ENCODE peak calls at places on chromosome 7, in four cellular contexts. One of them, this sample, is unnamed.
A peak's percentile ranks its signal among the peaks of the same experiment; 100 is the strongest.

GRCh38 chr7:17099083-17099973 is 199.1 kb upstream of the AHR start:
- DNase-seq in GM06990: no peak
- DNase-seq in mesenchymal stem cell: peak; percentile 56
- DNase-seq in brain microvascular endothelial cell: no peak
- DNase-seq in this sample: peak; percentile 96

GRCh38 chr7:133730360-133730759 is 396.8 kb upstream of the LRGUK start:
- DNase-seq in brain microvascular endothelial cell: no peak
- DNase-seq in GM06990: no peak
- DNase-seq in mesenchymal stem cell: no peak
- DNase-seq in this sample: no peak

GRCh38 chr7:108073305-108074070 is 56.7 kb downstream of the LAMB4 start:
- DNase-seq in GM06990: no peak
- DNase-seq in brain microvascular endothelial cell: no peak
- DNase-seq in mesenchymal stem cell: peak; percentile 24
- DNase-seq in this sample: no peak

GRCh38 chr7:70036695-70037094 is 438.4 kb downstream of the AUTS2 start:
- DNase-seq in brain microvascular endothelial cell: no peak
- DNase-seq in GM06990: no peak
- DNase-seq in mesenchymal stem cell: no peak
- DNase-seq in this sample: no peak

GRCh38 chr7:155872678-155873369 is 60.6 kb upstream of the SHH start:
- DNase-seq in brain microvascular endothelial cell: no peak
- DNase-seq in mesenchymal stem cell: no peak
- DNase-seq in GM06990: no peak
- DNase-seq in this sample: no peak

GRCh38 chr7:111676167-111676566 is 113.9 kb upstream of the IMMP2L start:
- DNase-seq in mesenchymal stem cell: no peak
- DNase-seq in brain microvascular endothelial cell: no peak
- DNase-seq in GM06990: no peak
- DNase-seq in this sample: no peak

GRCh38 chr7:70618020-70618551 is 513.9 kb upstream of the GALNT17 start:
- DNase-seq in mesenchymal stem cell: no peak
- DNase-seq in GM06990: no peak
- DNase-seq in brain microvascular endothelial cell: no peak
- DNase-seq in this sample: no peak

GRCh38 chr7:148783801-148784527 is 85.3 kb downstream of the CUL1 start:
- DNase-seq in mesenchymal stem cell: no peak
- DNase-seq in brain microvascular endothelial cell: no peak
- DNase-seq in GM06990: no peak
- DNase-seq in this sample: no peak

GRCh38 chr7:111842489-111842888 is 280.2 kb upstream of the IMMP2L start:
- DNase-seq in mesenchymal stem cell: no peak
- DNase-seq in brain microvascular endothelial cell: no peak
- DNase-seq in GM06990: no peak
- DNase-seq in this sample: no peak

GRCh38 chr7:149171894-149172533 is 23.3 kb upstream of the ZNF282 start:
- DNase-seq in mesenchymal stem cell: peak; percentile 37
- DNase-seq in brain microvascular endothelial cell: no peak
- DNase-seq in GM06990: no peak
- DNase-seq in this sample: peak; percentile 87

GRCh38 chr7:47896809-47897423 is 51.4 kb downstream of the PKD1L1 start:
- DNase-seq in brain microvascular endothelial cell: no peak
- DNase-seq in GM06990: no peak
- DNase-seq in mesenchymal stem cell: no peak
- DNase-seq in this sample: no peak

GRCh38 chr7:105307163-105307672 is 81.5 kb downstream of the SRPK2 start:
- DNase-seq in GM06990: no peak
- DNase-seq in brain microvascular endothelial cell: no peak
- DNase-seq in mesenchymal stem cell: no peak
- DNase-seq in this sample: no peak

GRCh38 chr7:47375590-47375989 is 206.3 kb downstream of the TNS3 start:
- DNase-seq in brain microvascular endothelial cell: peak; percentile 28
- DNase-seq in GM06990: no peak
- DNase-seq in mesenchymal stem cell: peak; percentile 37
- DNase-seq in this sample: no peak

GRCh38 chr7:112788778-112789343 is 1.3 kb downstream of the TMEM168 start:
- DNase-seq in brain microvascular endothelial cell: no peak
- DNase-seq in GM06990: no peak
- DNase-seq in mesenchymal stem cell: no peak
- DNase-seq in this sample: no peak

GRCh38 chr7:77415822-77416620 is at the start of gene GSAP:
- DNase-seq in brain microvascular endothelial cell: no peak
- DNase-seq in GM06990: peak; percentile 79
- DNase-seq in mesenchymal stem cell: peak; percentile 43
- DNase-seq in this sample: peak; percentile 64

GRCh38 chr7:69782917-69783684 is 184.8 kb downstream of the AUTS2 start:
- DNase-seq in brain microvascular endothelial cell: no peak
- DNase-seq in mesenchymal stem cell: no peak
- DNase-seq in GM06990: no peak
- DNase-seq in this sample: no peak

GRCh38 chr7:139995034-139995915 is 67.5 kb downstream of the PARP12 start:
- DNase-seq in mesenchymal stem cell: peak; percentile 86
- DNase-seq in GM06990: no peak
- DNase-seq in brain microvascular endothelial cell: no peak
- DNase-seq in this sample: peak; percentile 24

GRCh38 chr7:21767300-21767900 is 178.3 kb downstream of the CDCA7L start:
- DNase-seq in mesenchymal stem cell: peak; percentile 63
- DNase-seq in GM06990: peak; percentile 5
- DNase-seq in brain microvascular endothelial cell: peak; percentile 70
- DNase-seq in this sample: peak; percentile 83

GRCh38 chr7:45126920-45127319 is 15.4 kb upstream of the TBRG4 start:
- DNase-seq in brain microvascular endothelial cell: no peak
- DNase-seq in GM06990: no peak
- DNase-seq in mesenchymal stem cell: no peak
- DNase-seq in this sample: no peak

GRCh38 chr7:87363342-87363741 is 17.9 kb downstream of the CROT start:
- DNase-seq in brain microvascular endothelial cell: no peak
- DNase-seq in GM06990: no peak
- DNase-seq in mesenchymal stem cell: no peak
- DNase-seq in this sample: no peak

GRCh38 chr7:41143074-41143473 is 559.8 kb downstream of the INHBA start:
- DNase-seq in GM06990: no peak
- DNase-seq in brain microvascular endothelial cell: no peak
- DNase-seq in mesenchymal stem cell: no peak
- DNase-seq in this sample: peak; percentile 4

GRCh38 chr7:80386686-80387085 is 125.2 kb downstream of the GNAT3 start:
- DNase-seq in GM06990: no peak
- DNase-seq in brain microvascular endothelial cell: peak; percentile 40
- DNase-seq in mesenchymal stem cell: peak; percentile 48
- DNase-seq in this sample: no peak

GRCh38 chr7:16891338-16891737 is 9.6 kb upstream of the AGR3 start:
- DNase-seq in brain microvascular endothelial cell: peak; percentile 47
- DNase-seq in GM06990: no peak
- DNase-seq in mesenchymal stem cell: peak; percentile 78
- DNase-seq in this sample: peak; percentile 85

GRCh38 chr7:147048864-147049263 is 932.3 kb downstream of the CNTNAP2 start:
- DNase-seq in GM06990: no peak
- DNase-seq in brain microvascular endothelial cell: no peak
- DNase-seq in mesenchymal stem cell: no peak
- DNase-seq in this sample: no peak

GRCh38 chr7:99102361-99102760 is 41.5 kb downstream of the SMURF1 start:
- DNase-seq in brain microvascular endothelial cell: no peak
- DNase-seq in GM06990: no peak
- DNase-seq in mesenchymal stem cell: no peak
- DNase-seq in this sample: peak; percentile 65

GRCh38 chr7:128427289-128427891 is 17.6 kb upstream of the IMPDH1 start:
- DNase-seq in brain microvascular endothelial cell: peak; percentile 42
- DNase-seq in mesenchymal stem cell: peak; percentile 62
- DNase-seq in GM06990: no peak
- DNase-seq in this sample: peak; percentile 78

GRCh38 chr7:140055833-140056232 is 6.9 kb downstream of the PARP12 start:
- DNase-seq in mesenchymal stem cell: no peak
- DNase-seq in GM06990: no peak
- DNase-seq in brain microvascular endothelial cell: no peak
- DNase-seq in this sample: no peak

GRCh38 chr7:128755816-128756476 is 16.8 kb downstream of the CALU start:
- DNase-seq in GM06990: no peak
- DNase-seq in mesenchymal stem cell: peak; percentile 84
- DNase-seq in brain microvascular endothelial cell: peak; percentile 88
- DNase-seq in this sample: no peak

GRCh38 chr7:81887098-81887497 is 117.3 kb upstream of the HGF start:
- DNase-seq in GM06990: peak; percentile 43
- DNase-seq in brain microvascular endothelial cell: no peak
- DNase-seq in mesenchymal stem cell: no peak
- DNase-seq in this sample: no peak

GRCh38 chr7:138606251-138606650 is 94.9 kb downstream of the SVOPL start:
- DNase-seq in brain microvascular endothelial cell: no peak
- DNase-seq in mesenchymal stem cell: no peak
- DNase-seq in GM06990: no peak
- DNase-seq in this sample: no peak

GRCh38 chr7:138603549-138604324 is 97.4 kb downstream of the SVOPL start:
- DNase-seq in GM06990: no peak
- DNase-seq in mesenchymal stem cell: peak; percentile 60
- DNase-seq in brain microvascular endothelial cell: peak; percentile 13
- DNase-seq in this sample: no peak

GRCh38 chr7:138607216-138608126 is 93.7 kb downstream of the SVOPL start:
- DNase-seq in brain microvascular endothelial cell: no peak
- DNase-seq in mesenchymal stem cell: no peak
- DNase-seq in GM06990: no peak
- DNase-seq in this sample: no peak

GRCh38 chr7:138610671-138611170 is 90.4 kb downstream of the SVOPL start:
- DNase-seq in brain microvascular endothelial cell: no peak
- DNase-seq in GM06990: no peak
- DNase-seq in mesenchymal stem cell: no peak
- DNase-seq in this sample: no peak

DNA sequence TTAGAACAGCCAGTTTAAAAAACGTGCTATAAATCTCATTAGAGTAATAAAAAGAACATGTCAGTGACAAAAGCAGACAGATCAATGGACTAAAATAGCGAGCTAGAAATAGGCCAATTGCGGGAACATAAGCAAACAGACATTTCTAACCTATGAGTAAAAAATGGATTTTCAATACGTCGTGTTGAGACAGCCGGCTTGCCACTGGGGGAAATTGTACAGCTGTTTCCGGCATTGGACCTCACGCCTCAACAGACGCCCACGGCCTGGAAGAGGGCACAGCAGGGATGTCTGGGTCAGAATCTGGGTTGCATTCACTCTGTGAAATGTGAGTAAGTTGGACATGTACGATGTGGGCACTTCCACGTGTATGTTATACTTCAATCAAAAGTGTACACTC is 92.9 kb downstream of the SVOPL start:
- DNase-seq in brain microvascular endothelial cell: peak; percentile 69
- DNase-seq in mesenchymal stem cell: peak; percentile 11
- DNase-seq in GM06990: peak; percentile 21
- DNase-seq in this sample: no peak
- H3K4me3 ChIP-seq in brain microvascular endothelial cell: no peak overlapping the region
- H3K4me3 ChIP-seq in mesenchymal stem cell: no peak overlapping the region
- H3K4me3 ChIP-seq in GM06990: no peak overlapping the region
- H3K4me3 ChIP-seq in this sample: no peak overlapping the region

GRCh38 chr7:27247452-27248426 is 5.1 kb downstream of the EVX1 start:
- DNase-seq in GM06990: no peak
- DNase-seq in brain microvascular endothelial cell: no peak
- DNase-seq in mesenchymal stem cell: no peak
- DNase-seq in this sample: no peak
- H3K27me3 ChIP-seq in GM06990: peaks cover 6% of the 10 kb centered on the region
- H3K27me3 ChIP-seq in brain microvascular endothelial cell: peaks cover 100% of the 10 kb centered on the region
- H3K27me3 ChIP-seq in mesenchymal stem cell: peaks cover 100% of the 10 kb centered on the region
- H3K27me3 ChIP-seq in this sample: peaks cover 11% of the 10 kb centered on the region

DNA sequence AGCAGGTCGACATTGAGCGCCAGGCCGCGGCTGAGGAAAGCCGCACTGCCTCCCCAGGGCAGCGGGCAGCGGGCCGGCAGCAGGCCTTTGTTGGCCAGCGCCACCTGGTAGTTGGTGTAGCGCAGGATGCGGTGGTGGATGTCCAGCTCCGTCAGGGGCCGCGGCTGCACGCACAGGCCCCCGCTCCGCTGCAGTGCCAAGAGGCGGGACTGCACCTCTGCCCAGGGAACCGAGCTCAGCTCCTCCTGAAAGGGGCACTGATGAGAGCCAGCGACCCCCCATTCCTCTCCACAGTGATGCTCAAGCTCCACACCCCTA is 5.2 kb downstream of the ATG9B start:
- DNase-seq in mesenchymal stem cell: no peak
- DNase-seq in brain microvascular endothelial cell: no peak
- DNase-seq in GM06990: no peak
- DNase-seq in this sample: no peak
- H3K4me3 ChIP-seq in mesenchymal stem cell: no peak overlapping the region
- H3K4me3 ChIP-seq in brain microvascular endothelial cell: no peak overlapping the region
- H3K4me3 ChIP-seq in GM06990: no peak overlapping the region
- H3K4me3 ChIP-seq in this sample: no peak overlapping the region

GRCh38 chr7:28804157-28804556 is 154.0 kb downstream of the TRIL start:
- DNase-seq in brain microvascular endothelial cell: no peak
- DNase-seq in mesenchymal stem cell: no peak
- DNase-seq in GM06990: no peak
- DNase-seq in this sample: no peak

GRCh38 chr7:28804990-28805389 is 153.1 kb downstream of the TRIL start:
- DNase-seq in GM06990: no peak
- DNase-seq in brain microvascular endothelial cell: peak; percentile 59
- DNase-seq in mesenchymal stem cell: no peak
- DNase-seq in this sample: peak; percentile 74

GRCh38 chr7:28807396-28807994 is 150.6 kb downstream of the TRIL start:
- DNase-seq in mesenchymal stem cell: no peak
- DNase-seq in brain microvascular endothelial cell: peak; percentile 31
- DNase-seq in GM06990: no peak
- DNase-seq in this sample: peak; percentile 54

GRCh38 chr7:28808786-28809533 is 149.2 kb downstream of the TRIL start:
- DNase-seq in GM06990: no peak
- DNase-seq in brain microvascular endothelial cell: no peak
- DNase-seq in mesenchymal stem cell: peak; percentile 17
- DNase-seq in this sample: peak; percentile 5

GRCh38 chr7:28806841-28807240 is 151.3 kb downstream of the TRIL start:
- DNase-seq in mesenchymal stem cell: no peak
- DNase-seq in brain microvascular endothelial cell: no peak
- DNase-seq in GM06990: no peak
- DNase-seq in this sample: peak; percentile 62
- H3K27me3 ChIP-seq in mesenchymal stem cell: no peaks in the 10 kb centered on the region
- H3K27me3 ChIP-seq in brain microvascular endothelial cell: no peaks in the 10 kb centered on the region
- H3K27me3 ChIP-seq in GM06990: no peaks in the 10 kb centered on the region
- H3K27me3 ChIP-seq in this sample: no peaks in the 10 kb centered on the region

GRCh38 chr7:5532520-5533335 is 109.1 kb upstream of the TNRC18 start:
- DNase-seq in mesenchymal stem cell: no peak
- DNase-seq in GM06990: peak; percentile 87
- DNase-seq in brain microvascular endothelial cell: no peak
- DNase-seq in this sample: no peak
- H3K4me3 ChIP-seq in mesenchymal stem cell: no peak overlapping the region
- H3K4me3 ChIP-seq in GM06990: peak overlapping the region; percentile 98
- H3K4me3 ChIP-seq in brain microvascular endothelial cell: no peak overlapping the region
- H3K4me3 ChIP-seq in this sample: no peak overlapping the region

This sample was measured in PC-3.